ENCODE peak calls at places on chromosomes 3 and 15, in eight cellular contexts. A is fibroblast of the aortic adventitia, K is cardiac muscle cell, D is GM10248, V is WERI-Rb-1, M is glutamatergic neuron, G is fibroblast of villous mesenchyme, Y is lower lobe of right lung. I is an unnamed sample.
A peak's percentile ranks its signal among the peaks of the same experiment; 100 is the strongest.

GRCh38 chr15:72389231-72389630 is 8.9 kb upstream of the TMEM202 start:
- DNase-seq in K (no peak), Y (no peak), A (peak; percentile 75), M (no peak), D (no peak), G (no peak), V (no peak), I (no peak)

GRCh38 chr3:66938338-66938963 is 59.7 kb upstream of the KBTBD8 start:
- DNase-seq in Y (no peak), M (no peak), V (peak; percentile 48), A (peak; percentile 75), K (peak; percentile 83), G (peak; percentile 70), D (peak; percentile 29), I (peak; percentile 39)

GRCh38 chr15:38879909-38880471 is 315.4 kb upstream of the RASGRP1 start:
- DNase-seq in K (no peak), G (peak; percentile 68), Y (no peak), A (peak; percentile 63), D (no peak), M (no peak), V (no peak), I (no peak)

GRCh38 chr3:46542801-46543201 is 23.3 kb downstream of the LRRC2 start:
- DNase-seq in V (peak; percentile 46), M (no peak), Y (no peak), D (no peak), A (no peak), K (no peak), G (no peak), I (no peak)

GRCh38 chr15:56232058-56232457 is 11.6 kb downstream of the RFX7 start:
- DNase-seq in Y (no peak), K (no peak), A (no peak), M (no peak), G (no peak), D (no peak), V (no peak), I (no peak)

GRCh38 chr3:163043074-163043473 is 1546.5 kb downstream of the OTOL1 start:
- DNase-seq in D (no peak), V (peak; percentile 30), K (no peak), M (no peak), A (peak; percentile 4), Y (no peak), G (peak; percentile 19), I (no peak)

GRCh38 chr15:28023422-28023821 is 75.7 kb downstream of the OCA2 start:
- DNase-seq in M (no peak), Y (no peak), A (no peak), V (no peak), D (no peak), K (no peak), G (no peak), I (no peak)

GRCh38 chr3:23767546-23767945 is 38.2 kb upstream of the UBE2E1 start:
- DNase-seq in Y (no peak), G (no peak), D (no peak), A (no peak), V (no peak), M (no peak), K (no peak), I (no peak)

GRCh38 chr3:62870321-62870720 is 4.9 kb downstream of the CADPS start:
- DNase-seq in D (no peak), Y (no peak), V (no peak), K (no peak), M (no peak), G (no peak), A (peak; percentile 1), I (no peak)

GRCh38 chr15:90988249-90988648 is 6.1 kb downstream of the PRC1 start:
- DNase-seq in D (no peak), G (peak; percentile 49), K (peak; percentile 61), Y (no peak), M (no peak), V (peak; percentile 77), A (peak; percentile 12), I (no peak)

DNA sequence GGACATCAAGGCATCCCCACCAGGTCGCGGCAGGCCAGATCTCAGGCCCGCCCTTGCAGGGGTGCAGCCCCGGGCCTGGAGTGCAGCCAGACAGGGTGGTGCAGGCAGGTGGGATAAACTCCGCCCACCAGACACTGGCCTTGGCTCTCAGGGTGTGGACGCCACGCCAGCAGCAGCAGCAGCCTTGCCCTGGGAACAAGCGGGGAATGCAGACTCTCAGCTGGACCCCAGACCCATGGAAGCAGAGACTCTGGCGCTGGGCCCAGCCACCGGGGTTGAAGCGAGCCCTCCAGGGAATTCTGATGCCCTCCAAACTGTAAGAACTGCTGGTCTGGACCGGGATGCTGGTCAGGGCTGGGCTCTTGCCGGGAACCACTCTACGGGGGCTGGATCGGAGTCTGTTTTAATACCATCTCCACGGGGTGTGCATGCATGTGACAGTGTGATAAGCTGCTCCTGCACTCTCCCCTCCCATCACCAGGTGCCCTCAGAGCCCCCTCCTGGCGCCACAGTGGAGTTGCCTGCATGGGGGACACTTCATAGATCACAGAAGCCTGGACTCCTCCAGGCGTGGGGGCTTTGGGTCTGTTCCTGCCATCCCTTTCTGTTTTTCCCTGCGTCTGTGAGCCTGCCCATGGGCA is 142.7 kb downstream of the NSMCE3 start:
- DNase-seq in A (no peak), M (peak; percentile 35), V (peak; percentile 66), Y (peak; percentile 36), D (no peak), G (no peak), K (no peak), I (no peak)
- TF ChIP-seq CTCF in A (no peak), M (no peak), V (peak; percentile 70), Y (no peak), D (no peak), G (no peak), K (peak; percentile 5), I (peak; percentile 22)

DNA sequence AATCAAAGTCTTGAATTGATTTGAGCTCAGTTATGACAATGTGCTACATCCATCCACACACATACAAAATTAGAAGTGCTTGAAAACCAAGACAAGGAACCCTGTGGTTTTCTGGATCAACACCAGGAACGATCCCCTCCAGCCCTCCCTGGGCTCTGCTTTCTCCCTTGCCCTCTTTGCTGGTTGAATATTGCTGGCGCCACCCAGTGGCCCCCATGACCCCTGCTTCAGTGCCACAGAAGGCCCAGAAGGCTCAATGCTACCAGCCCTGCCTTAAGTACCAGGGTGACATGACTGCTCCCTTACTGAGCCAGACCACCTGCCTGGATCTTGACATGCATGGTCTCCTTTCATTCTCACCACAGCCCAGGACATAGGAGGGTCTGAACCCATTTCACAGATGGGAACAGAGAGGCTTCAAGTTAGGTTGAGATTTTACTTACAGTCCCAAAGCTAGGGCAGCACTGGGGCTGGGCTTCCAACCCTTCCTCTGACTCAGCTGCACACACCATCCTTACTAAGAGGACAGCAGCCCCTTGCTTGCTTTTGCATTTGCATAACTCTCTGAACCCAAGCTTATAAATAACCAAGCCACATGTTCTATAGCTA is 15.0 kb downstream of the IL12A start:
- DNase-seq in A (peak; percentile 47), G (peak; percentile 54), M (peak; percentile 67), Y (peak; percentile 70), V (peak; percentile 75), D (peak; percentile 60), K (peak; percentile 58), I (peak; percentile 56)
- TF ChIP-seq CTCF in A (peak; percentile 50), G (peak; percentile 63), M (peak; percentile 20), Y (peak; percentile 63), V (peak; percentile 76), D (peak; percentile 84), K (peak; percentile 66), I (peak; percentile 43)

DNA sequence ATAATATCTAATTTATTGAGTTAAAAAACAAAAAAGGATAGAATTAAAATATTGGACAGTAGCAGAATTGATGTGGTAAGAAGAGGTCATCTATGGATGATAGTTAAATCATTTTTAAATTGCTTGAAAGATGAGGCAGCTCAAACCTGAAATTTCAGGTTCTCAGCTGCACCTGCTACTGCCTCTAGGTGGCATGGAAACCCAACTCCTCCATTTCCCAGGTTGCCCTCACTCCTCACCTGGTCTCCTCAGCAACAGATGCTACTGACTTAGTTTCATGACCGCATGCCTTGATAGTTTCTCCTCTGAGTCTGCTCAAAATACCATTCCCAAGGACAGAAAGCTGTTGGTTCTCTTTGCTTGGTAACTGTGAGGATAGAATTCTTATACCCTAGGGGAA is 148.1 kb downstream of the ABHD5 start:
- DNase-seq in A (no peak), Y (no peak), V (no peak), G (no peak), M (no peak), D (no peak), K (no peak), I (no peak)
- TF ChIP-seq CTCF in A (peak; percentile 15), Y (no peak), V (peak; percentile 63), G (no peak), M (no peak), D (no peak), K (no peak), I (no peak)

DNA sequence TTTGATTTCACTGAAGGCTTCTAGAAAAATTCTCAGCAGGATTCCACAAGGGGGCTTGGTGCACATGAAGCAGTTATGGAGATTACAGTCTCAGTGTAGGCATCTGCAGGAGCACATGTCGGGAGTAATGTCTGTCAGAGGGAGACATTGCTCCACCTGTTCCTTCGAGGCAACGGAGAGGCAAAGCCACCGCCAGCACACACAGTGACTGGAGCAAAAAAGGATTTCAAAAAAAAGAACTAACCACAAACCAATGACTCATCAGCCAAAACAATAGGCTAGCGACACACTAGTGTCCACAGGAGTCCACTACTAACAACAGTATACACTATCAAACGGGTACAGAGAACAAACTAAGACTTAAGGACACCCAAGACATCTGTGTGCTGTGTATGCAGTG is 68.9 kb downstream of the NPTN start:
- DNase-seq in K (no peak), M (peak; percentile 18), G (peak; percentile 33), V (peak; percentile 15), Y (no peak), A (peak; percentile 59), D (no peak), I (no peak)
- TF ChIP-seq CTCF in K (peak; percentile 10), M (no peak), G (peak; percentile 27), V (peak; percentile 15), Y (no peak), A (peak; percentile 35), D (no peak), I (no peak)

I was measured in nephron progenitor cell.